ENCODE peak calls at places on chromosomes 6 and 20, in four cellular contexts. J is naive thymus-derived CD8-positive, alpha-beta T cell; T is GM13977; W is GM20000. V is an unnamed sample.

GRCh38 chr6:165760126-165760802 is 97.2 kb upstream of the PDE10A start:
- DNase-seq in W (no peak), T (no peak), J (no peak), V (no peak)

GRCh38 chr6:4008324-4009047 is 70.5 kb downstream of the FAM217A start:
- DNase-seq in T (peak), W (peak), J (no peak), V (peak)

GRCh38 chr6:26311012-26311384 is 54.0 kb upstream of the BTN3A2 start:
- DNase-seq in J (peak), W (no peak), T (no peak), V (peak)

GRCh38 chr6:145031001-145031400 is 704.3 kb downstream of the EPM2A start:
- DNase-seq in J (no peak), W (no peak), T (no peak), V (no peak)

GRCh38 chr20:52031574-52032303 is 159.8 kb downstream of the ZFP64 start:
- DNase-seq in T (no peak), W (no peak), J (no peak), V (no peak)

GRCh38 chr6:43228951-43229802 is at the start of gene DNPH1:
- DNase-seq in J (peak), T (peak), W (peak), V (peak)

GRCh38 chr6:16757332-16757731 is 3.9 kb downstream of the ATXN1 start:
- DNase-seq in W (no peak), T (no peak), J (no peak), V (no peak)

GRCh38 chr6:31834367-31834703 is 6.8 kb downstream of the HSPA1B start:
- DNase-seq in J (no peak), T (peak), W (peak), V (peak)

GRCh38 chr6:144284474-144284752 is 722 bp upstream of the UTRN start:
- DNase-seq in W (no peak), T (no peak), J (no peak), V (no peak)

GRCh38 chr6:105509506-105510331 is 106.8 kb upstream of the PREP start:
- DNase-seq in J (no peak), T (no peak), W (no peak), V (no peak)

GRCh38 chr20:63501818-63502670 is 3.2 kb upstream of the EEF1A2 start:
- DNase-seq in J (no peak), T (no peak), W (no peak), V (peak)

GRCh38 chr6:143299253-143300166 is 151.0 kb downstream of the ADAT2 start:
- DNase-seq in J (no peak), W (peak), T (peak), V (peak)